ENCODE peak calls at places on chromosomes 6 and 20, in six cellular contexts. Q, J, V, O, I and S are unnamed samples.

GRCh38 chr6:1391692-1392309 is 2.4 kb downstream of the FOXF2 start:
- DNase-seq in V (no peak), I (peak; percentile 25), O (no peak), Q (no peak), J (no peak), S (no peak)

GRCh38 chr6:29294499-29294914 is 7.0 kb upstream of the OR14J1 start:
- DNase-seq in I (no peak), O (no peak), J (peak; percentile 5), Q (no peak), V (no peak), S (no peak)

GRCh38 chr6:53869964-53870363 is 75.2 kb downstream of the LRRC1 start:
- DNase-seq in O (no peak), J (no peak), I (no peak), Q (no peak), V (no peak), S (no peak)

GRCh38 chr20:17446171-17446570 is 85.0 kb downstream of the BFSP1 start:
- DNase-seq in J (no peak), I (no peak), Q (no peak), O (no peak), V (no peak), S (no peak)

GRCh38 chr6:168274046-168274952 is 45.3 kb downstream of the DACT2 start:
- DNase-seq in Q (no peak), O (no peak), J (peak; percentile 23), I (no peak), V (no peak), S (no peak)

GRCh38 chr6:139156571-139156970 is 21.7 kb downstream of the HECA start:
- DNase-seq in O (no peak), I (no peak), Q (no peak), V (no peak), J (no peak), S (no peak)

GRCh38 chr6:157535354-157536217 is 154.6 kb downstream of the ZDHHC14 start:
- DNase-seq in V (no peak), Q (no peak), O (no peak), J (no peak), I (no peak), S (no peak)

GRCh38 chr6:7311920-7312615 is 931 bp downstream of the SSR1 start:
- DNase-seq in I (peak; percentile 8), V (no peak), O (no peak), J (peak; percentile 42), Q (no peak), S (no peak)

GRCh38 chr6:163031931-163032330 is 304.2 kb downstream of the PACRG start:
- DNase-seq in I (no peak), Q (no peak), V (no peak), J (peak; percentile 7), O (no peak), S (no peak)

GRCh38 chr6:12174878-12175277 is 115.3 kb upstream of the EDN1 start:
- DNase-seq in I (no peak), O (no peak), Q (no peak), J (no peak), V (no peak), S (no peak)

GRCh38 chr6:109840796-109841195 is 137.3 kb upstream of the GPR6 start:
- DNase-seq in I (no peak), J (no peak), O (no peak), V (no peak), Q (no peak), S (no peak)

GRCh38 chr6:163579111-163579879 is 164.8 kb downstream of the QKI start:
- DNase-seq in J (peak; percentile 55), Q (no peak), O (peak; percentile 25), V (peak; percentile 8), I (peak; percentile 33), S (no peak)

GRCh38 chr6:157219201-157220200 is 103.8 kb downstream of the TMEM242 start:
- DNase-seq in V (no peak), Q (no peak), I (no peak), J (peak; percentile 65), O (no peak), S (no peak)

GRCh38 chr20:8305449-8305978 is 173.4 kb downstream of the PLCB1 start:
- DNase-seq in J (peak; percentile 84), I (peak; percentile 75), Q (peak; percentile 66), O (peak; percentile 9), V (peak; percentile 57), S (no peak)

GRCh38 chr6:8829296-8829695 is 394.0 kb upstream of the SLC35B3 start:
- DNase-seq in I (no peak), V (no peak), O (no peak), J (no peak), Q (no peak), S (no peak)

GRCh38 chr6:62452586-62452985 is 166.6 kb upstream of the KHDRBS2 start:
- DNase-seq in V (no peak), I (no peak), O (no peak), J (no peak), Q (no peak), S (no peak)

GRCh38 chr6:157276134-157276532 is 47.2 kb downstream of the TMEM242 start:
- DNase-seq in I (no peak), J (no peak), O (no peak), Q (no peak), V (no peak), S (no peak)

DNA sequence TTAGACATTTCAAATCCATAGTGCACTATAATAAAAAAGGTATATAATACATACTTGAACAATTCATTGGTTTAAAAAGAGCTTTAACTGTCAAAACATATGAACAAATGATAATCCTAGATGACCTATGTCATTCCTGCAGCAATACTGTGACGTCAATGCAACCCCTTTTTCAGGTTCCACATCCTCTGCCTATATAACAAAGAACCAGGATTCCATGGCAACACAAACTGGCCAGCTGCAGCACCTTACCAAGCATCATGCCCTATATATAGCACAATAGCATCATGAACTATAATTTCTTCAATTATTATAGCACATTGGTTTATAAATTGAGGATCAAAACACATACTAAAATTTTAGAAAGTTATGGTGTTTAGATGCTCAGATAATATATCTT is 578 bp upstream of the PTCHD4 start:
- DNase-seq in J (peak; percentile 19), Q (no peak), V (no peak), I (peak; percentile 13), O (no peak), S (no peak)
- H3K4me1 ChIP-seq in J (peaks cover 2% of the 10 kb centered on the region), Q (no peaks in the 10 kb centered on the region), V (no peaks in the 10 kb centered on the region), I (peaks cover 22% of the 10 kb centered on the region), O (no peaks in the 10 kb centered on the region), S (no peaks in the 10 kb centered on the region)

GRCh38 chr20:2122921-2123320 is 21.3 kb downstream of the STK35 start:
- DNase-seq in Q (no peak), I (no peak), V (no peak), O (no peak), J (no peak), S (peak; percentile 51)
- H3K4me1 ChIP-seq in Q (peaks cover 5% of the 10 kb centered on the region), I (no peaks in the 10 kb centered on the region), V (no peaks in the 10 kb centered on the region), O (peaks cover 76% of the 10 kb centered on the region), J (peaks cover 2% of the 10 kb centered on the region), S (peaks cover 46% of the 10 kb centered on the region)

GRCh38 chr6:159730277-159730676 is 3.0 kb downstream of the WTAP start:
- DNase-seq in V (no peak), O (no peak), I (no peak), J (no peak), Q (no peak), S (no peak)
- H3K4me1 ChIP-seq in V (no peaks in the 10 kb centered on the region), O (peaks cover 44% of the 10 kb centered on the region), I (peaks cover 26% of the 10 kb centered on the region), J (no peaks in the 10 kb centered on the region), Q (peaks cover 42% of the 10 kb centered on the region), S (peaks cover 5% of the 10 kb centered on the region)

DNA sequence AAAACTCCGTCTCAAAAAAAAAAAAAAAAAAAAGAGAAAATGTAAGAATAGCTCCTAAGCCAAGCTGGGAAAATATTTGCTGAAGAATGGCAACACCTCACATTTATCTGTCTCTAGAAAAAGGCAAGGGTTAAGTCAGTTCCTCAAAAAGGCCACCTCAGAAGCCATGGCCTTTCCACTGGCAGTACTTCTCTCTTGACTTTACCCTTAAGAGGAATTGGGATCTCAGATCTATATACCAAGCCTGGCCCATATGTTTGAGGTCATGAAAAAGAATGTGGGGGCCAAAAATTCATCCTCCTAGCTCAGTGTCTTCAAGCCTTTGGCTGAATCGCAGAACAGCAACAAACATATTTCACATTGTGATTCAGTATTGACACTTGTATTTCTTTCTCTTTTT is 10.9 kb upstream of the NCOA3 start:
- DNase-seq in V (no peak), J (no peak), Q (no peak), I (no peak), O (no peak), S (no peak)
- H3K4me1 ChIP-seq in V (no peaks in the 10 kb centered on the region), J (peaks cover 2% of the 10 kb centered on the region), Q (peaks cover 26% of the 10 kb centered on the region), I (peaks cover 6% of the 10 kb centered on the region), O (peaks cover 20% of the 10 kb centered on the region), S (peaks cover 6% of the 10 kb centered on the region)

DNA sequence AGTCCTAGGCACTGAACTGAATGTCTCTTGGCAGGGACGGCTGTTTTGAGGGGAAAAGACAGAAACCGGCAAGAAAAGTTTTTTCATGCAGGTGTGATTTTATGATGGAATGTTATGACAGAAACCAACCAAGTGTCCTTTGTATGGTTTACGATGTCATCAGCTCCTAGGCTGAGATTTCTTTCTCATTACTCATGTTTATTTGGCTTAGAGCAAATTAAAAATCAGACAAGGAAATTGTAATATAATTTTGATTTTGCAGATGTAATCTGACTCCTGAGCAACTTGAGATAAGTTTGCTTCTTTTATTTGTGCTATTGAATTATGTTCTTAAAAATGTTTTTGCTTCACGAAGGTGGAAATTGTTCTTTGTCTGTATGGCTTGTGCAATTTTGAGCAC is 58.8 kb upstream of the MAP3K7 start:
- DNase-seq in Q (no peak), V (no peak), I (no peak), J (no peak), O (no peak), S (no peak)
- H3K4me1 ChIP-seq in Q (no peaks in the 10 kb centered on the region), V (no peaks in the 10 kb centered on the region), I (no peaks in the 10 kb centered on the region), J (no peaks in the 10 kb centered on the region), O (no peaks in the 10 kb centered on the region), S (no peaks in the 10 kb centered on the region)

DNA sequence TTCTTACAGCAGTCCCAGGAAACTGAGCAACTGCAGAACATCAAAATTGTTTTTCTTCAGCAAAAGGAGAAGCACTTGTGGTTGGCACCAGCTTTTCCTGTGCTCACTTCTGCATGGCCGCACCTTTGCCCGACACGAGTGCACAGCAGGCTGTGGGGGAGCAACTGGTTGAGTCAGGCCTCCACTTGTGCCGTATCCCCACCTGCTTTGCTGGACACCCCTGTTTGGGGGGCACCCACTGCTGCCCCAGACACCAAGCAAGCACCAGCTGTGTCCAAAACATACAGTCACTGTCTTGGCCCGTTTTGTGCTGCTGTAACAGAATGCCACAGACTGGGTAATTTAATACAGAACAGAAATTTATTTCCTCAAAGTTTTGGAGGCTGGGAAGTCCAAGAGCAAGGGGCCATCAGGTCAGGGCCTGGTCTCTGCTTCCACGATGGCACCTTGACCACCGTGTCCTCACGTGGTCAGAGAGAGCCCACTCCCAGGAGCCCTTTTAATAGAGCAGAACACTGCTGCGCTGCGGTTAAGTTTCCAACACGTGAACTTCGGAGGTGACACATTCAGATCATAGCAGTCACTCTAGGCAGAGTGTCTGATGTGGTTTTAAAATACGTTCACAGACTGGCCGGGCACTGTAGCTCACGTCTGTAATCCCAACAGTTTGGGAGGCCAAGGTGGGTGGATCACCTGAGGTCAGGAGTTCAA is 8.7 kb upstream of the GMEB2 start:
- DNase-seq in V (no peak), I (no peak), J (no peak), Q (peak; percentile 86), O (no peak), S (peak; percentile 67)
- H3K4me1 ChIP-seq in V (peaks cover 17% of the 10 kb centered on the region), I (peaks cover 7% of the 10 kb centered on the region), J (no peaks in the 10 kb centered on the region), Q (peaks cover 58% of the 10 kb centered on the region), O (peaks cover 6% of the 10 kb centered on the region), S (peaks cover 2% of the 10 kb centered on the region)

DNA sequence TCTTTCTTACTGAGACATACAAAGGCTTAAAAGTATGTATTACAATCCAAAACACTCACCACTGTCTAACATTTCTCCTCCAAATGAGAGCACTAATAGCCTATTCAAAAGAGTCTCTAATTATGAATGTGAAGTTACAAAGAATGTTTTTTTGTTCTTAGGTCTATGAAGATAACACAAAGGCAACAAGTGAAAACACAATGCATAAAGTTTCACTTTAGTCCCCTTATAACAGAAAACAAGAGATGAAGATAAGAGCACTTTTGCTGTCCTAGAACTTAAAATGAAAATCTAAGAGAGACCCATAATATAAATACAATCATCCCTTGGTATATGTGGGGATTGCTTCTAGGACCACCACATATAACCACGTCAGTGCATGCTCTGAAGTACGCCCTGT is 25.6 kb downstream of the ITCH start:
- DNase-seq in O (no peak), J (no peak), I (no peak), V (no peak), Q (no peak), S (no peak)
- H3K4me1 ChIP-seq in O (peaks cover 35% of the 10 kb centered on the region), J (no peaks in the 10 kb centered on the region), I (no peaks in the 10 kb centered on the region), V (no peaks in the 10 kb centered on the region), Q (no peaks in the 10 kb centered on the region), S (peaks cover 3% of the 10 kb centered on the region)